ENCODE peak calls at places on chromosomes 2 and 18, in eight cellular contexts. One of them, this sample, is unnamed.
A peak's percentile ranks its signal among the peaks of the same experiment; 100 is the strongest.

GRCh38 chr2:227890495-227891079 is 19.2 kb downstream of the DAW1 start:
- DNase-seq in stimulated activated CD4-positive, alpha-beta T cell treated with anti-CD3 and anti-CD28 coated beads, TNF-alpha, amount 100 ng/mL, for 4 hours: no peak
- DNase-seq in AG09319: no peak
- DNase-seq in heart left ventricle: no peak
- DNase-seq in iPS-NIHi11: peak; percentile 48
- DNase-seq in Calu3: no peak
- DNase-seq in CD4-positive, alpha-beta T cell: no peak
- DNase-seq in aorta: no peak
- DNase-seq in this sample: no peak

GRCh38 chr18:46322411-46322891 is 218.3 kb downstream of the HAUS1 start:
- DNase-seq in iPS-NIHi11: no peak
- DNase-seq in heart left ventricle: no peak
- DNase-seq in Calu3: peak; percentile 66
- DNase-seq in aorta: peak; percentile 20
- DNase-seq in stimulated activated CD4-positive, alpha-beta T cell treated with anti-CD3 and anti-CD28 coated beads, TNF-alpha, amount 100 ng/mL, for 4 hours: no peak
- DNase-seq in AG09319: no peak
- DNase-seq in CD4-positive, alpha-beta T cell: no peak
- DNase-seq in this sample: no peak

GRCh38 chr2:240364961-240365775 is 70.3 kb upstream of the GPC1 start:
- DNase-seq in iPS-NIHi11: no peak
- DNase-seq in AG09319: no peak
- DNase-seq in heart left ventricle: no peak
- DNase-seq in Calu3: no peak
- DNase-seq in CD4-positive, alpha-beta T cell: no peak
- DNase-seq in stimulated activated CD4-positive, alpha-beta T cell treated with anti-CD3 and anti-CD28 coated beads, TNF-alpha, amount 100 ng/mL, for 4 hours: no peak
- DNase-seq in aorta: no peak
- DNase-seq in this sample: peak; percentile 24

GRCh38 chr2:85796046-85796548 is 42.3 kb downstream of the ATOH8 start:
- DNase-seq in Calu3: no peak
- DNase-seq in iPS-NIHi11: no peak
- DNase-seq in heart left ventricle: no peak
- DNase-seq in aorta: no peak
- DNase-seq in CD4-positive, alpha-beta T cell: no peak
- DNase-seq in AG09319: no peak
- DNase-seq in stimulated activated CD4-positive, alpha-beta T cell treated with anti-CD3 and anti-CD28 coated beads, TNF-alpha, amount 100 ng/mL, for 4 hours: no peak
- DNase-seq in this sample: peak; percentile 35

GRCh38 chr2:217417536-217417935 is 557.7 kb upstream of the TNP1 start:
- DNase-seq in heart left ventricle: no peak
- DNase-seq in Calu3: no peak
- DNase-seq in AG09319: no peak
- DNase-seq in aorta: no peak
- DNase-seq in CD4-positive, alpha-beta T cell: no peak
- DNase-seq in stimulated activated CD4-positive, alpha-beta T cell treated with anti-CD3 and anti-CD28 coated beads, TNF-alpha, amount 100 ng/mL, for 4 hours: no peak
- DNase-seq in iPS-NIHi11: no peak
- DNase-seq in this sample: no peak

GRCh38 chr18:49250819-49251388 is 209.5 kb downstream of the DYM start:
- DNase-seq in aorta: no peak
- DNase-seq in stimulated activated CD4-positive, alpha-beta T cell treated with anti-CD3 and anti-CD28 coated beads, TNF-alpha, amount 100 ng/mL, for 4 hours: no peak
- DNase-seq in CD4-positive, alpha-beta T cell: no peak
- DNase-seq in AG09319: no peak
- DNase-seq in Calu3: peak; percentile 4
- DNase-seq in iPS-NIHi11: no peak
- DNase-seq in heart left ventricle: no peak
- DNase-seq in this sample: no peak

GRCh38 chr2:230071421-230071820 is 2.7 kb upstream of the SLC16A14 start:
- DNase-seq in aorta: no peak
- DNase-seq in stimulated activated CD4-positive, alpha-beta T cell treated with anti-CD3 and anti-CD28 coated beads, TNF-alpha, amount 100 ng/mL, for 4 hours: no peak
- DNase-seq in heart left ventricle: no peak
- DNase-seq in AG09319: no peak
- DNase-seq in iPS-NIHi11: no peak
- DNase-seq in Calu3: no peak
- DNase-seq in CD4-positive, alpha-beta T cell: no peak
- DNase-seq in this sample: no peak

GRCh38 chr18:69257861-69258458 is 142.7 kb upstream of the DOK6 start:
- DNase-seq in aorta: no peak
- DNase-seq in AG09319: peak; percentile 72
- DNase-seq in heart left ventricle: no peak
- DNase-seq in iPS-NIHi11: peak; percentile 11
- DNase-seq in Calu3: no peak
- DNase-seq in CD4-positive, alpha-beta T cell: no peak
- DNase-seq in stimulated activated CD4-positive, alpha-beta T cell treated with anti-CD3 and anti-CD28 coated beads, TNF-alpha, amount 100 ng/mL, for 4 hours: no peak
- DNase-seq in this sample: no peak

GRCh38 chr2:223297788-223298187 is 245.8 kb downstream of the KCNE4 start:
- DNase-seq in AG09319: no peak
- DNase-seq in heart left ventricle: no peak
- DNase-seq in Calu3: no peak
- DNase-seq in stimulated activated CD4-positive, alpha-beta T cell treated with anti-CD3 and anti-CD28 coated beads, TNF-alpha, amount 100 ng/mL, for 4 hours: no peak
- DNase-seq in aorta: no peak
- DNase-seq in iPS-NIHi11: no peak
- DNase-seq in CD4-positive, alpha-beta T cell: no peak
- DNase-seq in this sample: no peak

GRCh38 chr2:10787176-10787968 is 25.2 kb downstream of the PDIA6 start:
- DNase-seq in CD4-positive, alpha-beta T cell: peak; percentile 11
- DNase-seq in iPS-NIHi11: no peak
- DNase-seq in stimulated activated CD4-positive, alpha-beta T cell treated with anti-CD3 and anti-CD28 coated beads, TNF-alpha, amount 100 ng/mL, for 4 hours: no peak
- DNase-seq in Calu3: no peak
- DNase-seq in aorta: peak; percentile 62
- DNase-seq in AG09319: no peak
- DNase-seq in heart left ventricle: no peak
- DNase-seq in this sample: no peak

GRCh38 chr2:235607541-235608199 is 113.8 kb downstream of the AGAP1 start:
- DNase-seq in CD4-positive, alpha-beta T cell: no peak
- DNase-seq in iPS-NIHi11: no peak
- DNase-seq in aorta: no peak
- DNase-seq in stimulated activated CD4-positive, alpha-beta T cell treated with anti-CD3 and anti-CD28 coated beads, TNF-alpha, amount 100 ng/mL, for 4 hours: no peak
- DNase-seq in heart left ventricle: no peak
- DNase-seq in AG09319: no peak
- DNase-seq in Calu3: no peak
- DNase-seq in this sample: no peak

GRCh38 chr2:207530160-207531023 is 630 bp downstream of the CREB1 start:
- DNase-seq in AG09319: no peak
- DNase-seq in aorta: peak; percentile 81
- DNase-seq in CD4-positive, alpha-beta T cell: peak; percentile 35
- DNase-seq in stimulated activated CD4-positive, alpha-beta T cell treated with anti-CD3 and anti-CD28 coated beads, TNF-alpha, amount 100 ng/mL, for 4 hours: peak; percentile 26
- DNase-seq in heart left ventricle: peak; percentile 55
- DNase-seq in Calu3: peak; percentile 59
- DNase-seq in iPS-NIHi11: no peak
- DNase-seq in this sample: peak; percentile 62